ENCODE peak calls at places on chromosomes 12 and 14, in four cellular contexts. One of them, this sample, is unnamed.

GRCh38 chr14:69586420-69586819 is 11.7 kb upstream of the CCDC177 start:
- DNase-seq in SK-N-SH: no peak
- DNase-seq in K562: no peak
- DNase-seq in H1: no peak
- DNase-seq in this sample: no peak

GRCh38 chr14:35366048-35366428 is 38.5 kb downstream of the NFKBIA start:
- DNase-seq in H1: no peak
- DNase-seq in SK-N-SH: no peak
- DNase-seq in K562: no peak
- DNase-seq in this sample: no peak

GRCh38 chr12:53489242-53489915 is 9.9 kb downstream of the MAP3K12 start:
- DNase-seq in H1: no peak
- DNase-seq in K562: no peak
- DNase-seq in SK-N-SH: no peak
- DNase-seq in this sample: peak; percentile 5

GRCh38 chr14:89856871-89857345 is 97.6 kb downstream of the EFCAB11 start:
- DNase-seq in SK-N-SH: no peak
- DNase-seq in H1: no peak
- DNase-seq in K562: no peak
- DNase-seq in this sample: no peak

GRCh38 chr14:105474478-105475268 is at the start of gene CRIP2:
- DNase-seq in H1: no peak
- DNase-seq in K562: peak; percentile 83
- DNase-seq in SK-N-SH: peak; percentile 91
- DNase-seq in this sample: no peak

GRCh38 chr14:100304825-100305445 is 1.3 kb downstream of the SLC25A29 start:
- DNase-seq in H1: no peak
- DNase-seq in SK-N-SH: no peak
- DNase-seq in K562: peak; percentile 60
- DNase-seq in this sample: peak; percentile 74

GRCh38 chr12:59570134-59570533 is 25.7 kb upstream of the SLC16A7 start:
- DNase-seq in K562: no peak
- DNase-seq in SK-N-SH: no peak
- DNase-seq in H1: no peak
- DNase-seq in this sample: no peak

GRCh38 chr14:74934476-74935339 is 11.6 kb upstream of the RPS6KL1 start:
- DNase-seq in K562: no peak
- DNase-seq in SK-N-SH: no peak
- DNase-seq in H1: no peak
- DNase-seq in this sample: no peak

GRCh38 chr12:24226745-24227350 is 277.4 kb upstream of the SOX5 start:
- DNase-seq in H1: no peak
- DNase-seq in SK-N-SH: no peak
- DNase-seq in K562: no peak
- DNase-seq in this sample: no peak

GRCh38 chr14:101630056-101630960 is 69.0 kb downstream of the DIO3 start:
- DNase-seq in H1: no peak
- DNase-seq in K562: no peak
- DNase-seq in SK-N-SH: peak; percentile 84
- DNase-seq in this sample: no peak

GRCh38 chr12:76781321-76781720 is 17.4 kb downstream of the ZDHHC17 start:
- DNase-seq in K562: peak; percentile 65
- DNase-seq in H1: no peak
- DNase-seq in SK-N-SH: no peak
- DNase-seq in this sample: no peak

GRCh38 chr12:3752096-3752709 is 706 bp downstream of the CRACR2A start:
- DNase-seq in SK-N-SH: peak; percentile 31
- DNase-seq in K562: peak; percentile 51
- DNase-seq in H1: no peak
- DNase-seq in this sample: no peak

GRCh38 chr12:117574655-117575054 is 213.2 kb upstream of the NOS1 start:
- DNase-seq in K562: no peak
- DNase-seq in H1: no peak
- DNase-seq in SK-N-SH: no peak
- DNase-seq in this sample: no peak

GRCh38 chr12:118359541-118359915 is 13.2 kb downstream of the TAOK3 start:
- DNase-seq in SK-N-SH: no peak
- DNase-seq in H1: no peak
- DNase-seq in K562: no peak
- DNase-seq in this sample: no peak

GRCh38 chr12:121438905-121439304 is 39.0 kb downstream of the RNF34 start:
- DNase-seq in H1: no peak
- DNase-seq in SK-N-SH: no peak
- DNase-seq in K562: no peak
- DNase-seq in this sample: no peak

GRCh38 chr12:58765653-58766554 is 154.4 kb downstream of the LRIG3 start:
- DNase-seq in H1: no peak
- DNase-seq in K562: no peak
- DNase-seq in SK-N-SH: no peak
- DNase-seq in this sample: no peak

GRCh38 chr14:61322011-61322798 is 826 bp downstream of the PRKCH start:
- DNase-seq in SK-N-SH: peak; percentile 26
- DNase-seq in K562: no peak
- DNase-seq in H1: no peak
- DNase-seq in this sample: peak; percentile 27

GRCh38 chr14:103886304-103887169 is 39.2 kb upstream of the PPP1R13B start:
- DNase-seq in K562: peak; percentile 27
- DNase-seq in H1: no peak
- DNase-seq in SK-N-SH: no peak
- DNase-seq in this sample: peak; percentile 53

GRCh38 chr14:53004976-53005375 is 54.1 kb upstream of the FERMT2 start:
- DNase-seq in K562: no peak
- DNase-seq in SK-N-SH: no peak
- DNase-seq in H1: no peak
- DNase-seq in this sample: no peak

GRCh38 chr12:13307143-13307831 is 110.8 kb downstream of the EMP1 start:
- DNase-seq in SK-N-SH: no peak
- DNase-seq in K562: no peak
- DNase-seq in H1: no peak
- DNase-seq in this sample: no peak

GRCh38 chr14:100619382-100620305 is 32.4 kb upstream of the BEGAIN start:
- DNase-seq in H1: no peak
- DNase-seq in SK-N-SH: peak; percentile 25
- DNase-seq in K562: no peak
- DNase-seq in this sample: peak; percentile 5

GRCh38 chr12:119649202-119649808 is 18.6 kb upstream of the PRKAB1 start:
- DNase-seq in SK-N-SH: peak; percentile 68
- DNase-seq in H1: no peak
- DNase-seq in K562: peak; percentile 60
- DNase-seq in this sample: no peak

GRCh38 chr12:55797068-55797467 is 20.5 kb downstream of the SARNP start:
- DNase-seq in K562: peak; percentile 55
- DNase-seq in H1: no peak
- DNase-seq in SK-N-SH: peak; percentile 68
- DNase-seq in this sample: peak; percentile 36

GRCh38 chr12:14716848-14717444 is 20.5 kb upstream of the GUCY2C start:
- DNase-seq in H1: no peak
- DNase-seq in SK-N-SH: peak; percentile 44
- DNase-seq in K562: peak; percentile 18
- DNase-seq in this sample: peak; percentile 62

GRCh38 chr14:68426661-68427549 is 366.0 kb downstream of the ZFP36L1 start:
- DNase-seq in K562: no peak
- DNase-seq in H1: no peak
- DNase-seq in SK-N-SH: no peak
- DNase-seq in this sample: no peak

GRCh38 chr12:45183263-45183662 is 32.6 kb upstream of the ANO6 start:
- DNase-seq in SK-N-SH: peak; percentile 24
- DNase-seq in K562: no peak
- DNase-seq in H1: no peak
- DNase-seq in this sample: no peak

GRCh38 chr14:66628646-66629045 is 120.7 kb downstream of the GPHN start:
- DNase-seq in K562: no peak
- DNase-seq in SK-N-SH: no peak
- DNase-seq in H1: no peak
- DNase-seq in this sample: no peak

GRCh38 chr12:120932058-120932457 is 27.9 kb upstream of the SPPL3 start:
- DNase-seq in H1: no peak
- DNase-seq in K562: no peak
- DNase-seq in SK-N-SH: no peak
- DNase-seq in this sample: no peak

GRCh38 chr12:14995583-14996425 is 23.0 kb downstream of the PDE6H start:
- DNase-seq in H1: no peak
- DNase-seq in SK-N-SH: peak; percentile 15
- DNase-seq in K562: peak; percentile 15
- DNase-seq in this sample: no peak

GRCh38 chr12:15842106-15842505 is 40.1 kb upstream of the STRAP start:
- DNase-seq in SK-N-SH: no peak
- DNase-seq in K562: no peak
- DNase-seq in H1: no peak
- DNase-seq in this sample: no peak

GRCh38 chr12:16258963-16259362 is 18.5 kb downstream of the SLC15A5 start:
- DNase-seq in SK-N-SH: no peak
- DNase-seq in K562: no peak
- DNase-seq in H1: no peak
- DNase-seq in this sample: no peak

GRCh38 chr14:96538663-96539317 is 36.6 kb downstream of the PAPOLA start:
- DNase-seq in K562: no peak
- DNase-seq in H1: no peak
- DNase-seq in SK-N-SH: no peak
- DNase-seq in this sample: no peak

GRCh38 chr12:5507536-5507935 is 75.6 kb downstream of the NTF3 start:
- DNase-seq in H1: no peak
- DNase-seq in K562: no peak
- DNase-seq in SK-N-SH: no peak
- DNase-seq in this sample: no peak

GRCh38 chr12:5507944-5508343 is 76.0 kb downstream of the NTF3 start:
- DNase-seq in SK-N-SH: no peak
- DNase-seq in K562: no peak
- DNase-seq in H1: no peak
- DNase-seq in this sample: no peak

GRCh38 chr12:5506295-5506694 is 74.4 kb downstream of the NTF3 start:
- DNase-seq in K562: no peak
- DNase-seq in H1: no peak
- DNase-seq in SK-N-SH: no peak
- DNase-seq in this sample: no peak

GRCh38 chr12:5505751-5506150 is 73.8 kb downstream of the NTF3 start:
- DNase-seq in H1: no peak
- DNase-seq in K562: no peak
- DNase-seq in SK-N-SH: no peak
- DNase-seq in this sample: no peak

GRCh38 chr12:5506821-5507231 is 74.9 kb downstream of the NTF3 start:
- DNase-seq in K562: no peak
- DNase-seq in H1: no peak
- DNase-seq in SK-N-SH: no peak
- DNase-seq in this sample: no peak
- TF ChIP-seq TEAD4 in K562: no peak
- TF ChIP-seq TEAD4 in H1: no peak
- TF ChIP-seq TEAD4 in SK-N-SH: no peak
- TF ChIP-seq TEAD4 in this sample: no peak

DNA sequence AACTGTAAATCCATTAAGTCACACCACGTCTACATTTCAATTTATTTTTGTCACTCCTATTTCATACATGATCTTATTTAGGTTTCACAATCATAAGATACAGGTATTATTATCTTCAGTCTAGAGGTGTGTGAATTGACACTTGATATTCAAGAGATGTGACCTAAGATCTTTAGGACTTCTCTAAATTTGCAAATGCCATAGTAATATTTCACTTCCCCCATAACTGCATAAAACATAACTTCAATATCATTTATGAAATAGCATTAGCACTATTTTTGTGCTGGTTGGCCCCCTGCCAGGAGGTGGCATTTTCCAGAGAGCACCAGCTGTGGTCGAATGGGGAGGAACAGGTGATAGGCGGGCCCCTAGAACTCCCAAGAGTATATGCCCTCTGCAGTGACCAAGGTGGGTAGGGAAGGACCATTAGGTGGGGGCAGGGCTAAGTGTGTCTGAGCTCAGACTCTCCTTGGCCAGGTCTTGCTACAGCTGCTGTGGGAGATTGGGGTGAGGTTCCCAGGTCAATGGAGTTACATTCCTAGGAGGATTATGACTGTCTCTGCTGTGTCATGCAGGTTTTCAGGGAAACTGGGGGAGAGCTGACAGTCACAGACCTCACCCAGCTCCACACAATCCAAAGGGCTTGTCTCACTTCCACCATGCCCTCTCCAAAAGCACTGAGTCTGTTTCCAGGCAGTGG is 49.2 kb upstream of the ERGIC2 start:
- DNase-seq in K562: no peak
- DNase-seq in H1: no peak
- DNase-seq in SK-N-SH: no peak
- DNase-seq in this sample: no peak
- TF ChIP-seq TEAD4 in K562: no peak
- TF ChIP-seq TEAD4 in H1: peak; percentile 82
- TF ChIP-seq TEAD4 in SK-N-SH: no peak
- TF ChIP-seq TEAD4 in this sample: no peak

GRCh38 chr12:132593938-132594358 is 16.4 kb downstream of the LRCOL1 start:
- DNase-seq in SK-N-SH: peak; percentile 93
- DNase-seq in K562: peak; percentile 92
- DNase-seq in H1: no peak
- DNase-seq in this sample: peak; percentile 90
- TF ChIP-seq TEAD4 in SK-N-SH: no peak
- TF ChIP-seq TEAD4 in K562: no peak
- TF ChIP-seq TEAD4 in H1: no peak
- TF ChIP-seq TEAD4 in this sample: no peak

DNA sequence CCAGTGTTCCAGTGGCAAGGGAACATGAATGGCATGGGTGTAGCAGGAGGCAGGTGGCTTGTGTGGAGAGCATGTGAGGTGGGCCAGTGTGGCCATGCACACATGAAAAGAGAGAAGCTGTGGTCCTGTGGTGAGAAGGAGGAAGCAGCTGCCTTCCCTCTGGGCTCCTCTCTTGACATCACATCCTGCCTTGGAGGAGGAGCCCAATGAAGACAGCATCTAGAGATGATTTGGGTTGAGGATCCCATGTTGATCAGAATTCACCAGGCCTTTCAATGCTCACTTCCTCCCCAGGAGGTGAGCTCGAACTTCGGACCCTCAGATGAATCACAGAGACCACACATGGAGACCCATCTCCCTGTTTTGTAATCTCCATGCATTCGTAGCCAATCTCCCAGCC is 82.6 kb downstream of the LRRC74A start:
- DNase-seq in K562: no peak
- DNase-seq in H1: no peak
- DNase-seq in SK-N-SH: no peak
- DNase-seq in this sample: no peak
- TF ChIP-seq TEAD4 in K562: no peak
- TF ChIP-seq TEAD4 in H1: no peak
- TF ChIP-seq TEAD4 in SK-N-SH: no peak
- TF ChIP-seq TEAD4 in this sample: no peak

GRCh38 chr14:85714046-85714445 is 184.1 kb downstream of the FLRT2 start:
- DNase-seq in SK-N-SH: no peak
- DNase-seq in K562: no peak
- DNase-seq in H1: no peak
- DNase-seq in this sample: no peak
- TF ChIP-seq TEAD4 in SK-N-SH: no peak
- TF ChIP-seq TEAD4 in K562: no peak
- TF ChIP-seq TEAD4 in H1: no peak
- TF ChIP-seq TEAD4 in this sample: no peak

DNA sequence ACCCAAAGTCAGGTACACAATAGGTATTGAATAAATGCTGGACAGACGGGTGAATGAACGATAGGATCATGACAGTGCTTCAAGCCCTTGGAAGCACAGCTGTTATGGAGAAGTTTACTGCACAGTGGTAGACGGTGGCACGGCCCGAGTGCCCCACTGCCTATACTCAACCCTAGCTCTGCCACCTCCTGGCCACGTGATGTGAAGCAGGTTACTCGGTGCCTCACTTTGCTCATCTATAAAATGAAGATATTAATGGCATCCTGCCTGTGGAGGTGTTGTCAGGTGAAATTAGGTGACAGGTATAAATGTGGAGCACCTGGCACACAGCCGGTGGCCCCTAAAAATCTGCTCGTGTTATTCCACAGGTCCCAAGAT is 5.8 kb downstream of the ASB2 start:
- DNase-seq in H1: no peak
- DNase-seq in K562: no peak
- DNase-seq in SK-N-SH: peak; percentile 56
- DNase-seq in this sample: no peak
- TF ChIP-seq TEAD4 in H1: no peak
- TF ChIP-seq TEAD4 in K562: no peak
- TF ChIP-seq TEAD4 in SK-N-SH: no peak
- TF ChIP-seq TEAD4 in this sample: no peak